ENCODE peak calls at places on chromosomes 2 and 18, in seven cellular contexts. H, T, U, R, X, W and G are unnamed samples.

GRCh38 chr2:71452565-71452964 is 796 bp upstream of the DYSF start:
- DNase-seq in R (peak; percentile 52), U (no peak), X (peak; percentile 83), W (no peak), H (peak; percentile 82), T (no peak), G (no peak)

GRCh38 chr18:37674570-37674969 is 109.0 kb upstream of the CELF4 start:
- DNase-seq in H (no peak), X (no peak), W (no peak), R (no peak), T (no peak), U (no peak), G (no peak)

GRCh38 chr2:86020984-86021383 is 84.7 kb downstream of the POLR1A start:
- DNase-seq in H (no peak), T (no peak), R (peak; percentile 70), W (peak; percentile 78), U (peak; percentile 13), X (peak; percentile 11), G (no peak)

GRCh38 chr18:55473078-55473477 is 114.9 kb downstream of the TCF4 start:
- DNase-seq in X (no peak), R (no peak), U (no peak), H (no peak), W (no peak), T (no peak), G (no peak)

GRCh38 chr2:241507430-241508239 is 749 bp downstream of the STK25 start:
- DNase-seq in R (peak; percentile 31), W (no peak), U (peak; percentile 60), H (peak; percentile 70), T (peak; percentile 15), X (peak; percentile 75), G (peak; percentile 92)

GRCh38 chr2:36785179-36785795 is 88.8 kb downstream of the VIT start:
- DNase-seq in R (peak; percentile 27), H (peak; percentile 84), W (no peak), U (peak; percentile 73), T (peak; percentile 13), X (peak; percentile 62), G (no peak)

GRCh38 chr18:2905802-2906521 is 59.2 kb downstream of the EMILIN2 start:
- DNase-seq in T (peak; percentile 43), R (peak; percentile 78), W (peak; percentile 67), X (peak; percentile 71), U (peak; percentile 70), H (peak; percentile 62), G (peak; percentile 94)

GRCh38 chr18:49487711-49488310 is 777 bp upstream of the C18orf32 start:
- DNase-seq in T (no peak), R (no peak), U (no peak), W (no peak), H (no peak), X (peak; percentile 40), G (no peak)

GRCh38 chr2:11242545-11243174 is 87.4 kb downstream of the SLC66A3 start:
- DNase-seq in H (no peak), U (no peak), W (no peak), T (no peak), X (no peak), R (no peak), G (no peak)

GRCh38 chr2:239033801-239034560 is 186.1 kb downstream of the TWIST2 start:
- DNase-seq in U (peak; percentile 15), W (no peak), X (peak; percentile 10), H (no peak), R (no peak), T (no peak), G (no peak)

GRCh38 chr2:119005081-119005480 is 63.1 kb downstream of the MARCO start:
- DNase-seq in T (no peak), U (no peak), X (no peak), H (no peak), W (no peak), R (no peak), G (no peak)